ENCODE peak calls at places on chromosome 15, in five cellular contexts. Q is SK-N-SH; X is right lobe of liver; Z is activated T-helper 9 cell treated with anti-CD3 and anti-CD28 coated beads, Interleukin-2, amount 50 U/mL, for 16 hours; W is iPS-NIHi11. Y is an unnamed sample.
A peak's percentile ranks its signal among the peaks of the same experiment; 100 is the strongest.

GRCh38 chr15:70127288-70127746 is 29.6 kb upstream of the TLE3 start:
- DNase-seq in Q (no peak), X (no peak), W (no peak), Z (no peak), Y (no peak)

GRCh38 chr15:101506491-101506890 is 17.0 kb upstream of the PCSK6 start:
- DNase-seq in W (no peak), Z (no peak), Q (no peak), X (no peak), Y (no peak)

GRCh38 chr15:34018021-34018645 is 20.9 kb downstream of the AVEN start:
- DNase-seq in Q (no peak), W (no peak), X (no peak), Z (no peak), Y (no peak)

GRCh38 chr15:23670970-23671369 is 16.1 kb downstream of the NDN start:
- DNase-seq in Z (no peak), X (no peak), Q (no peak), W (no peak), Y (no peak)

GRCh38 chr15:38683382-38684242 is 119.0 kb upstream of the RASGRP1 start:
- DNase-seq in W (peak; percentile 55), Z (peak; percentile 47), X (peak; percentile 41), Q (peak; percentile 43), Y (no peak)

GRCh38 chr15:40182358-40183029 is 21.6 kb downstream of the BUB1B start:
- DNase-seq in X (no peak), W (no peak), Z (no peak), Q (no peak), Y (no peak)

GRCh38 chr15:78234515-78235040 is at the start of gene ACSBG1:
- DNase-seq in Z (no peak), W (peak; percentile 61), Q (no peak), X (no peak), Y (no peak)

GRCh38 chr15:69602095-69602494 is 149.5 kb downstream of the RPLP1 start:
- DNase-seq in W (no peak), X (no peak), Z (no peak), Q (no peak), Y (no peak)

GRCh38 chr15:33700695-33701303 is 267.5 kb upstream of the CHRM5 start:
- DNase-seq in W (peak; percentile 75), Q (peak; percentile 66), X (peak; percentile 54), Z (peak; percentile 24), Y (peak; percentile 41)

Y was measured in kidney epithelial cell.